ENCODE peak calls at places on chromosomes 6 and 20, in nine cellular contexts. B, A, F, U, M, T, P, J and W are unnamed samples.

GRCh38 chr6:114164206-114164605 is 178.6 kb downstream of the HS3ST5 start:
- DNase-seq in B (no peak), A (no peak), F (no peak), U (no peak), M (no peak), T (no peak), P (no peak), J (no peak), W (no peak)

GRCh38 chr6:35311390-35312075 is 13.9 kb downstream of the DEF6 start:
- DNase-seq in B (no peak), A (no peak), F (no peak), U (peak; percentile 51), M (no peak), T (no peak), P (no peak), J (no peak), W (no peak)

GRCh38 chr6:169810066-169810989 is 58.9 kb downstream of the ERMARD start:
- DNase-seq in B (no peak), A (no peak), F (no peak), U (no peak), M (no peak), T (no peak), P (no peak), J (no peak), W (no peak)

GRCh38 chr6:16635810-16636602 is 125.3 kb downstream of the ATXN1 start:
- DNase-seq in B (peak; percentile 84), A (no peak), F (peak; percentile 67), U (no peak), M (peak; percentile 34), T (no peak), P (no peak), J (no peak), W (peak; percentile 5)

GRCh38 chr6:52517502-52518278 is 59.2 kb downstream of the TRAM2 start:
- DNase-seq in B (peak; percentile 94), A (no peak), F (peak; percentile 97), U (no peak), M (peak; percentile 98), T (no peak), P (peak; percentile 73), J (no peak), W (peak; percentile 100)

GRCh38 chr6:13367396-13367795 is 39.1 kb upstream of the TBC1D7 start:
- DNase-seq in B (no peak), A (no peak), F (no peak), U (no peak), M (no peak), T (no peak), P (no peak), J (no peak), W (no peak)

GRCh38 chr20:22312744-22313346 is 271.5 kb downstream of the FOXA2 start:
- DNase-seq in B (peak; percentile 55), A (peak; percentile 17), F (peak; percentile 32), U (no peak), M (peak; percentile 40), T (no peak), P (peak; percentile 31), J (no peak), W (no peak)

GRCh38 chr6:29806387-29806786 is 21.2 kb upstream of the HLA-G start:
- DNase-seq in B (no peak), A (no peak), F (no peak), U (no peak), M (no peak), T (no peak), P (no peak), J (no peak), W (no peak)